ENCODE peak calls at places on chromosomes 11 and 22, in seven cellular contexts. D, Q, J, L, I, G and U are unnamed samples.
A peak's percentile ranks its signal among the peaks of the same experiment; 100 is the strongest.

GRCh38 chr11:92180664-92181251 is 43.9 kb upstream of the FAT3 start:
- DNase-seq in D (no peak), Q (no peak), J (peak; percentile 87), L (peak; percentile 50), I (peak; percentile 63), G (no peak), U (peak; percentile 9)

GRCh38 chr11:61683961-61684869 is 4.0 kb downstream of the DAGLA start:
- DNase-seq in D (no peak), Q (no peak), J (peak; percentile 77), L (peak; percentile 66), I (no peak), G (no peak), U (peak; percentile 31)

GRCh38 chr11:75768112-75768908 is at the start of gene DGAT2:
- DNase-seq in D (peak; percentile 78), Q (peak; percentile 78), J (peak; percentile 63), L (no peak), I (peak; percentile 81), G (peak; percentile 67), U (peak; percentile 84)

GRCh38 chr11:6736495-6737121 is 35.2 kb downstream of the OR2AG2 start:
- DNase-seq in D (no peak), Q (no peak), J (peak; percentile 29), L (no peak), I (peak; percentile 7), G (no peak), U (no peak)

GRCh38 chr11:119029340-119030028 is 1.2 kb downstream of the SLC37A4 start:
- DNase-seq in D (no peak), Q (peak; percentile 91), J (no peak), L (no peak), I (no peak), G (no peak), U (peak; percentile 20)

GRCh38 chr11:80330302-80330701 is 889.5 kb upstream of the TENM4 start:
- DNase-seq in D (no peak), Q (no peak), J (peak; percentile 52), L (no peak), I (peak; percentile 80), G (no peak), U (no peak)

GRCh38 chr11:1640076-1640946 is 10.7 kb downstream of the KRTAP5-5 start:
- DNase-seq in D (peak; percentile 63), Q (peak; percentile 59), J (no peak), L (no peak), I (peak; percentile 48), G (peak; percentile 74), U (peak; percentile 74)

GRCh38 chr11:66835762-66836405 is 7.4 kb upstream of the RCE1 start:
- DNase-seq in D (no peak), Q (no peak), J (peak; percentile 47), L (no peak), I (no peak), G (no peak), U (no peak)

GRCh38 chr11:66373261-66373660 is 1.7 kb upstream of the SLC29A2 start:
- DNase-seq in D (no peak), Q (no peak), J (no peak), L (no peak), I (no peak), G (no peak), U (no peak)

GRCh38 chr11:13674799-13675509 is 6.5 kb downstream of the FAR1 start:
- DNase-seq in D (no peak), Q (no peak), J (no peak), L (no peak), I (no peak), G (no peak), U (no peak)

GRCh38 chr11:46445192-46445591 is 53.6 kb upstream of the CHRM4 start:
- DNase-seq in D (no peak), Q (no peak), J (no peak), L (no peak), I (no peak), G (no peak), U (no peak)

GRCh38 chr11:46444305-46444704 is 52.7 kb upstream of the CHRM4 start:
- DNase-seq in D (no peak), Q (no peak), J (no peak), L (no peak), I (no peak), G (no peak), U (no peak)

GRCh38 chr11:46445887-46446286 is 54.3 kb upstream of the CHRM4 start:
- DNase-seq in D (no peak), Q (no peak), J (no peak), L (no peak), I (no peak), G (no peak), U (no peak)

GRCh38 chr11:46447544-46447943 is 56.0 kb upstream of the CHRM4 start:
- DNase-seq in D (no peak), Q (no peak), J (no peak), L (no peak), I (no peak), G (no peak), U (no peak)

GRCh38 chr11:46446343-46446751 is 54.8 kb upstream of the CHRM4 start:
- DNase-seq in D (no peak), Q (no peak), J (peak; percentile 55), L (peak; percentile 16), I (no peak), G (no peak), U (no peak)
- TF ChIP-seq CTCF in D (no peak), Q (no peak), J (no peak), L (peak; percentile 33), I (peak; percentile 25), G (no peak), U (no peak)

GRCh38 chr22:17366830-17367229 is 2.4 kb upstream of the CECR2 start:
- DNase-seq in D (peak; percentile 71), Q (peak; percentile 31), J (no peak), L (no peak), I (no peak), G (peak; percentile 78), U (peak; percentile 68)
- TF ChIP-seq CTCF in D (no peak), Q (no peak), J (peak; percentile 11), L (peak; percentile 14), I (no peak), G (no peak), U (peak; percentile 34)

GRCh38 chr11:71446150-71446549 is 2.0 kb downstream of the DHCR7 start:
- DNase-seq in D (no peak), Q (no peak), J (no peak), L (no peak), I (no peak), G (no peak), U (no peak)
- TF ChIP-seq CTCF in D (no peak), Q (no peak), J (no peak), L (no peak), I (no peak), G (no peak), U (no peak)

GRCh38 chr22:32204856-32205722 is at the start of gene RFPL2:
- DNase-seq in D (peak; percentile 75), Q (no peak), J (peak; percentile 15), L (peak; percentile 8), I (peak; percentile 32), G (peak; percentile 80), U (peak; percentile 79)
- TF ChIP-seq CTCF in D (no peak), Q (no peak), J (no peak), L (no peak), I (no peak), G (no peak), U (no peak)

DNA sequence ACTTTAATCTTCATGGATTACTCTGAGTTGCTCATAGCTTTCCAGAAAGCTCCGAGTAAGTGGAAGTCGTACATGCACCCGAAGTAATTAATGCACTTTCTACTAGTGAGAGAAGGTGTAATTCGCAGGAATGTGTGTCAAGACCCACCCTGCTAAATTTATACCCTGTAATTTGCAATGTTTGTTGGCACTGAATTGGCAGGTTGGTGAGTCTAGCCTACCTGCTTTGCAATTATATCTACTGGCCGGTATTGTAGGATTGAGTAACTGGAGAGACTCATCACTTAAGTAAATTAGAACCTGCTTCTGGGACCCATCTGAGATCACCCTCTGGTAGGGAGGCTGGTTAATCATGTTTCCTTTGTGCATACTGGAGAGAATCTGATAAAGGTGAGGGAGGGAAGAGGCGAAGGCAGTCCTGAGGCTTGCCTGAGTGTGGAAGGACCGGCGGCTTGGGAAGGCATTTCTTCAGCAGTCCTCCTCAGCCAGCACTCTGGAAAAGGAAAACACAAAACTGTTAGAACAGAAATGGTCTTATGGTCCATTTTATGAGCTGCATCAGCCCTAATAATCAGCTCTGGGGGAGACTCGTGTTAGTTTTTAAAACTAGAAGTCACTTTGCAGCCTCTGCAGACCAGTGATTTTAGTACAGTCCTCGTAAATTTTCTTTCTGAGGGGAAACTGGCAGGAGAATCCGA is 63.4 kb downstream of the LDLRAD3 start:
- DNase-seq in D (no peak), Q (no peak), J (no peak), L (no peak), I (peak; percentile 91), G (no peak), U (no peak)
- TF ChIP-seq CTCF in D (no peak), Q (no peak), J (no peak), L (no peak), I (no peak), G (no peak), U (no peak)

GRCh38 chr11:69480547-69481392 is 693 bp upstream of the LINC01488 start:
- DNase-seq in D (no peak), Q (peak; percentile 70), J (peak; percentile 41), L (no peak), I (no peak), G (no peak), U (no peak)

GRCh38 chr11:69481393-69481844 is at the start of gene LINC01488:
- DNase-seq in D (no peak), Q (no peak), J (no peak), L (no peak), I (no peak), G (no peak), U (no peak)

GRCh38 chr11:69483696-69484426 is 2.4 kb downstream of the LINC01488 start:
- DNase-seq in D (no peak), Q (no peak), J (no peak), L (no peak), I (no peak), G (peak; percentile 40), U (no peak)

GRCh38 chr11:69483170-69483569 is 1.7 kb downstream of the LINC01488 start:
- DNase-seq in D (no peak), Q (no peak), J (no peak), L (no peak), I (no peak), G (no peak), U (no peak)

GRCh38 chr11:69482322-69482721 is 859 bp downstream of the LINC01488 start:
- DNase-seq in D (no peak), Q (no peak), J (no peak), L (no peak), I (no peak), G (no peak), U (no peak)
- TF ChIP-seq CTCF in D (no peak), Q (no peak), J (no peak), L (no peak), I (no peak), G (no peak), U (no peak)

GRCh38 chr22:22171357-22172218 is 73.0 kb upstream of the VPREB1 start:
- DNase-seq in D (no peak), Q (no peak), J (no peak), L (no peak), I (peak; percentile 17), G (peak; percentile 64), U (peak; percentile 36)
- TF ChIP-seq CTCF in D (peak; percentile 55), Q (no peak), J (peak; percentile 47), L (peak; percentile 28), I (peak; percentile 51), G (peak; percentile 39), U (peak; percentile 50)

GRCh38 chr11:127136438-127136837 is 135.9 kb upstream of the KIRREL3 start:
- DNase-seq in D (no peak), Q (no peak), J (no peak), L (no peak), I (no peak), G (peak; percentile 25), U (no peak)
- TF ChIP-seq CTCF in D (no peak), Q (no peak), J (no peak), L (no peak), I (no peak), G (peak; percentile 55), U (no peak)